ENCODE peak calls at places on chromosomes 4 and X, in nine cellular contexts. One of them, this sample, is unnamed.

GRCh38 chrX:137151403-137151802 is 117.6 kb upstream of the GPR101 start:
- DNase-seq in NCI-H510A treated with DMSO at 0.1 percent for 48 hours: no peak
- DNase-seq in GM19239: no peak
- DNase-seq in IMR-90: no peak
- DNase-seq in neural crest cell: no peak
- DNase-seq in lung microvascular endothelial cell: no peak
- DNase-seq in hepatic stellate cell: no peak
- DNase-seq in HEK293T: no peak
- DNase-seq in central memory CD4-positive, alpha-beta T cell: no peak
- DNase-seq in this sample: no peak

GRCh38 chr4:37715889-37716402 is 29.8 kb upstream of the RELL1 start:
- DNase-seq in NCI-H510A treated with DMSO at 0.1 percent for 48 hours: peak; percentile 4
- DNase-seq in GM19239: peak; percentile 9
- DNase-seq in IMR-90: peak; percentile 66
- DNase-seq in neural crest cell: no peak
- DNase-seq in lung microvascular endothelial cell: no peak
- DNase-seq in hepatic stellate cell: no peak
- DNase-seq in HEK293T: no peak
- DNase-seq in central memory CD4-positive, alpha-beta T cell: no peak
- DNase-seq in this sample: no peak

GRCh38 chr4:32519060-32519459 is 1798.9 kb downstream of the PCDH7 start:
- DNase-seq in NCI-H510A treated with DMSO at 0.1 percent for 48 hours: no peak
- DNase-seq in GM19239: no peak
- DNase-seq in IMR-90: no peak
- DNase-seq in neural crest cell: no peak
- DNase-seq in lung microvascular endothelial cell: no peak
- DNase-seq in hepatic stellate cell: no peak
- DNase-seq in HEK293T: no peak
- DNase-seq in central memory CD4-positive, alpha-beta T cell: no peak
- DNase-seq in this sample: no peak

GRCh38 chr4:20273793-20274192 is 22.1 kb downstream of the SLIT2 start:
- DNase-seq in NCI-H510A treated with DMSO at 0.1 percent for 48 hours: peak; percentile 42
- DNase-seq in GM19239: no peak
- DNase-seq in IMR-90: no peak
- DNase-seq in neural crest cell: no peak
- DNase-seq in lung microvascular endothelial cell: no peak
- DNase-seq in hepatic stellate cell: no peak
- DNase-seq in HEK293T: no peak
- DNase-seq in central memory CD4-positive, alpha-beta T cell: no peak
- DNase-seq in this sample: no peak

GRCh38 chr4:15043226-15043625 is 40.9 kb downstream of the CPEB2 start:
- DNase-seq in NCI-H510A treated with DMSO at 0.1 percent for 48 hours: peak; percentile 5
- DNase-seq in GM19239: no peak
- DNase-seq in IMR-90: no peak
- DNase-seq in neural crest cell: no peak
- DNase-seq in lung microvascular endothelial cell: peak; percentile 62
- DNase-seq in hepatic stellate cell: no peak
- DNase-seq in HEK293T: no peak
- DNase-seq in central memory CD4-positive, alpha-beta T cell: no peak
- DNase-seq in this sample: no peak

GRCh38 chr4:182197611-182198010 is 45.6 kb upstream of the TENM3 start:
- DNase-seq in NCI-H510A treated with DMSO at 0.1 percent for 48 hours: no peak
- DNase-seq in GM19239: no peak
- DNase-seq in IMR-90: no peak
- DNase-seq in neural crest cell: no peak
- DNase-seq in lung microvascular endothelial cell: no peak
- DNase-seq in hepatic stellate cell: no peak
- DNase-seq in HEK293T: no peak
- DNase-seq in central memory CD4-positive, alpha-beta T cell: no peak
- DNase-seq in this sample: no peak

GRCh38 chrX:96994088-96994487 is 110.4 kb downstream of the RPA4 start:
- DNase-seq in NCI-H510A treated with DMSO at 0.1 percent for 48 hours: no peak
- DNase-seq in GM19239: no peak
- DNase-seq in IMR-90: no peak
- DNase-seq in neural crest cell: no peak
- DNase-seq in lung microvascular endothelial cell: no peak
- DNase-seq in hepatic stellate cell: no peak
- DNase-seq in HEK293T: no peak
- DNase-seq in central memory CD4-positive, alpha-beta T cell: no peak
- DNase-seq in this sample: no peak

GRCh38 chr4:139514382-139515059 is 41.5 kb downstream of the SETD7 start:
- DNase-seq in NCI-H510A treated with DMSO at 0.1 percent for 48 hours: peak; percentile 65
- DNase-seq in GM19239: no peak
- DNase-seq in IMR-90: no peak
- DNase-seq in neural crest cell: no peak
- DNase-seq in lung microvascular endothelial cell: no peak
- DNase-seq in hepatic stellate cell: no peak
- DNase-seq in HEK293T: no peak
- DNase-seq in central memory CD4-positive, alpha-beta T cell: no peak
- DNase-seq in this sample: no peak

GRCh38 chrX:148854351-148854750 is 353.9 kb downstream of the AFF2 start:
- DNase-seq in NCI-H510A treated with DMSO at 0.1 percent for 48 hours: no peak
- DNase-seq in GM19239: no peak
- DNase-seq in IMR-90: no peak
- DNase-seq in neural crest cell: no peak
- DNase-seq in lung microvascular endothelial cell: no peak
- DNase-seq in hepatic stellate cell: no peak
- DNase-seq in HEK293T: no peak
- DNase-seq in central memory CD4-positive, alpha-beta T cell: no peak
- DNase-seq in this sample: peak; percentile 9

GRCh38 chr4:151952137-151952536 is 191.3 kb upstream of the GATB start:
- DNase-seq in NCI-H510A treated with DMSO at 0.1 percent for 48 hours: no peak
- DNase-seq in GM19239: no peak
- DNase-seq in IMR-90: no peak
- DNase-seq in neural crest cell: no peak
- DNase-seq in lung microvascular endothelial cell: no peak
- DNase-seq in hepatic stellate cell: no peak
- DNase-seq in HEK293T: no peak
- DNase-seq in central memory CD4-positive, alpha-beta T cell: no peak
- DNase-seq in this sample: no peak

GRCh38 chr4:110475881-110476818 is at the start of gene ENPEP:
- DNase-seq in NCI-H510A treated with DMSO at 0.1 percent for 48 hours: no peak
- DNase-seq in GM19239: no peak
- DNase-seq in IMR-90: peak; percentile 36
- DNase-seq in neural crest cell: no peak
- DNase-seq in lung microvascular endothelial cell: no peak
- DNase-seq in hepatic stellate cell: peak; percentile 26
- DNase-seq in HEK293T: no peak
- DNase-seq in central memory CD4-positive, alpha-beta T cell: no peak
- DNase-seq in this sample: peak; percentile 72

GRCh38 chr4:44016582-44017421 is 431.8 kb downstream of the KCTD8 start:
- DNase-seq in NCI-H510A treated with DMSO at 0.1 percent for 48 hours: no peak
- DNase-seq in GM19239: no peak
- DNase-seq in IMR-90: peak; percentile 23
- DNase-seq in neural crest cell: no peak
- DNase-seq in lung microvascular endothelial cell: no peak
- DNase-seq in hepatic stellate cell: no peak
- DNase-seq in HEK293T: no peak
- DNase-seq in central memory CD4-positive, alpha-beta T cell: no peak
- DNase-seq in this sample: peak; percentile 0

GRCh38 chr4:56260320-56260719 is 127.0 kb downstream of the AASDH start:
- DNase-seq in NCI-H510A treated with DMSO at 0.1 percent for 48 hours: no peak
- DNase-seq in GM19239: no peak
- DNase-seq in IMR-90: no peak
- DNase-seq in neural crest cell: no peak
- DNase-seq in lung microvascular endothelial cell: no peak
- DNase-seq in hepatic stellate cell: no peak
- DNase-seq in HEK293T: no peak
- DNase-seq in central memory CD4-positive, alpha-beta T cell: no peak
- DNase-seq in this sample: no peak

GRCh38 chr4:68079918-68080317 is 49.8 kb downstream of the TMPRSS11F start:
- DNase-seq in NCI-H510A treated with DMSO at 0.1 percent for 48 hours: no peak
- DNase-seq in GM19239: no peak
- DNase-seq in IMR-90: no peak
- DNase-seq in neural crest cell: no peak
- DNase-seq in lung microvascular endothelial cell: no peak
- DNase-seq in hepatic stellate cell: no peak
- DNase-seq in HEK293T: no peak
- DNase-seq in central memory CD4-positive, alpha-beta T cell: no peak
- DNase-seq in this sample: no peak

GRCh38 chrX:39309018-39309620 is 507.9 kb downstream of the MID1IP1 start:
- DNase-seq in NCI-H510A treated with DMSO at 0.1 percent for 48 hours: peak; percentile 75
- DNase-seq in GM19239: no peak
- DNase-seq in IMR-90: no peak
- DNase-seq in neural crest cell: no peak
- DNase-seq in lung microvascular endothelial cell: peak; percentile 15
- DNase-seq in hepatic stellate cell: no peak
- DNase-seq in HEK293T: no peak
- DNase-seq in central memory CD4-positive, alpha-beta T cell: peak; percentile 35
- DNase-seq in this sample: peak; percentile 13

GRCh38 chrX:6363193-6363592 is 134.5 kb upstream of the NLGN4X start:
- DNase-seq in NCI-H510A treated with DMSO at 0.1 percent for 48 hours: no peak
- DNase-seq in GM19239: no peak
- DNase-seq in IMR-90: no peak
- DNase-seq in neural crest cell: no peak
- DNase-seq in lung microvascular endothelial cell: no peak
- DNase-seq in hepatic stellate cell: no peak
- DNase-seq in HEK293T: no peak
- DNase-seq in central memory CD4-positive, alpha-beta T cell: no peak
- DNase-seq in this sample: no peak

GRCh38 chr4:74544655-74545361 is 99.9 kb downstream of the AREG start:
- DNase-seq in NCI-H510A treated with DMSO at 0.1 percent for 48 hours: no peak
- DNase-seq in GM19239: no peak
- DNase-seq in IMR-90: peak; percentile 33
- DNase-seq in neural crest cell: no peak
- DNase-seq in lung microvascular endothelial cell: no peak
- DNase-seq in hepatic stellate cell: no peak
- DNase-seq in HEK293T: no peak
- DNase-seq in central memory CD4-positive, alpha-beta T cell: no peak
- DNase-seq in this sample: no peak